ENCODE peak calls at places on chromosomes 2 and 18, in four cellular contexts. P is GM12878, Z is K562, W is HepG2. Q is an unnamed sample.
A peak's percentile ranks its signal among the peaks of the same experiment; 100 is the strongest.

GRCh38 chr2:150190546-150190945 is 296.9 kb downstream of the RND3 start:
- DNase-seq in Z (no peak), W (no peak), P (no peak), Q (no peak)

GRCh38 chr2:200353873-200354272 is 47.4 kb downstream of the SPATS2L start:
- DNase-seq in P (no peak), Z (no peak), W (no peak), Q (no peak)

GRCh38 chr18:12703714-12704113 is 872 bp downstream of the PSMG2 start:
- DNase-seq in P (no peak), W (no peak), Z (no peak), Q (no peak)

GRCh38 chr2:230862292-230862691 is 2.5 kb upstream of the ITM2C start:
- DNase-seq in P (no peak), W (no peak), Z (no peak), Q (no peak)

GRCh38 chr2:101367508-101367907 is 19.8 kb downstream of the CREG2 start:
- DNase-seq in W (no peak), P (no peak), Z (no peak), Q (no peak)

GRCh38 chr18:53153800-53154199 is 813.8 kb downstream of the DCC start:
- DNase-seq in Z (no peak), W (no peak), P (no peak), Q (no peak)

GRCh38 chr2:232419245-232420072 is 12.8 kb downstream of the ALPG start:
- DNase-seq in Z (no peak), P (no peak), W (no peak), Q (peak; percentile 49)

GRCh38 chr2:224284134-224284946 is 117.6 kb downstream of the FAM124B start:
- DNase-seq in W (peak; percentile 73), Z (peak; percentile 11), P (no peak), Q (peak; percentile 23)

GRCh38 chr2:218400930-218401833 is 1.5 kb downstream of the CTDSP1 start:
- DNase-seq in P (no peak), W (peak; percentile 95), Z (peak; percentile 42), Q (no peak)

GRCh38 chr2:29894822-29895221 is 26.6 kb downstream of the ALK start:
- DNase-seq in Z (no peak), W (no peak), P (no peak), Q (no peak)

GRCh38 chr2:195658541-195658890 is 1.5 kb downstream of the SLC39A10 start:
- DNase-seq in Z (no peak), W (peak; percentile 81), P (no peak), Q (no peak)
- TF ChIP-seq CREM in Z (no peak), W (no peak), P (no peak), Q (no peak)

DNA sequence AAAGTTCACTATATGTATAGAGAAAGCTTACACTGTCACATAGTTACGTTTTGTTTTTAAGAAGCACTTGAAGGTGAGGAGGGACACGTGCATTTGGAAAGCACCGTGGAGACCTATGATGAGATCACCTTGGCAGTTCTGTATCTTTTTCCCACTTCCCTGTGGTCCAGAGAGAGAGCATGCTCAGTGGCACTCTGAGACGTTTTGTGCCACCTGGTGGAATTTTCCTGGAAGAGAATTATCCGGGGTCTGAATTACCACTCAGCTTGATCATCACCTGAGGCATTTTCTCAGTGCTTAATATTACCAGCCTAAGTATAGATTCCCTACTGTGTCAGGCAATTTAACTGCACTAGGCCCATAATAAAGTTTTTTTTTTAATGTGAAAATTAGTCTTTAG is 469.4 kb upstream of the SMIM21 start:
- DNase-seq in W (peak; percentile 8), P (no peak), Z (no peak), Q (no peak)
- TF ChIP-seq SP1 in W (no peak), P (no peak), Z (no peak), Q (no peak)

GRCh38 chr2:171287606-171288005 is 126.9 kb upstream of the TLK1 start:
- DNase-seq in W (no peak), Z (no peak), P (no peak), Q (no peak)
- TF ChIP-seq CREB1 in W (no peak), Z (no peak), P (no peak), Q (no peak)

GRCh38 chr2:5530022-5530696 is 162.0 kb upstream of the SOX11 start:
- DNase-seq in Z (no peak), W (no peak), P (no peak), Q (no peak)
- TF ChIP-seq CREM in Z (no peak), W (no peak), P (no peak), Q (no peak)

GRCh38 chr18:78517328-78517727 is 462.3 kb upstream of the SALL3 start:
- DNase-seq in Z (no peak), W (no peak), P (no peak), Q (no peak)
- TF ChIP-seq SP1 in Z (no peak), W (no peak), P (no peak), Q (no peak)

GRCh38 chr18:41144444-41144843 is 810.6 kb upstream of the PIK3C3 start:
- DNase-seq in Z (no peak), W (no peak), P (no peak), Q (no peak)

GRCh38 chr18:41150316-41150715 is 804.7 kb upstream of the PIK3C3 start:
- DNase-seq in P (no peak), W (no peak), Z (no peak), Q (no peak)

GRCh38 chr18:41145526-41145925 is 809.5 kb upstream of the PIK3C3 start:
- DNase-seq in W (no peak), P (no peak), Z (no peak), Q (no peak)

GRCh38 chr18:41140506-41140905 is 814.5 kb upstream of the PIK3C3 start:
- DNase-seq in Z (no peak), W (no peak), P (no peak), Q (no peak)

DNA sequence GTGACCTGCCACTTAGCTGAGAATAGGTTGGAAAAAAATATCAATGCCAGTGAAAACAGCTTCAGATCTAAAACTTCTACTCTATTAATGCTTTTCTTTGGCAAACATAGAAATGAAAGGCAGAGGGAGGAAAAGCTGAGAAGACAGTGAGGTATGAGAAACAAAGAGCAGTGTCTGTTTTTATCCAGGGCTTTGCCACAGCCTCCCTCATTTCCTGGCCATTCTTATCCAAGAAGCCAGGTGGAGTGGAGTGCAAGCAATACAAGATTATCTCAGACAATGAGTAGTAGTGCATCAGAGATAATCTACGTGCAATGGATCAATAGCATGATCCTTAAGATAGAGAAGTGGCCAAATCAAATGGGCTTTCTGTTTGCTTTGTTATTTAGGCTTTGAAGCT is 808.7 kb upstream of the PIK3C3 start:
- DNase-seq in W (no peak), P (no peak), Z (no peak), Q (no peak)
- TF ChIP-seq CREB1 in W (no peak), P (no peak), Z (no peak), Q (no peak)

GRCh38 chr2:198316852-198317395 is 512.5 kb downstream of the PLCL1 start:
- DNase-seq in Z (no peak), P (no peak), W (no peak), Q (no peak)

GRCh38 chr2:198316231-198316630 is 511.8 kb downstream of the PLCL1 start:
- DNase-seq in P (no peak), W (no peak), Z (no peak), Q (no peak)

GRCh38 chr2:198312621-198313483 is 508.5 kb downstream of the PLCL1 start:
- DNase-seq in W (no peak), P (no peak), Z (no peak), Q (no peak)

GRCh38 chr2:198315791-198316190 is 511.4 kb downstream of the PLCL1 start:
- DNase-seq in Z (no peak), W (no peak), P (no peak), Q (no peak)

DNA sequence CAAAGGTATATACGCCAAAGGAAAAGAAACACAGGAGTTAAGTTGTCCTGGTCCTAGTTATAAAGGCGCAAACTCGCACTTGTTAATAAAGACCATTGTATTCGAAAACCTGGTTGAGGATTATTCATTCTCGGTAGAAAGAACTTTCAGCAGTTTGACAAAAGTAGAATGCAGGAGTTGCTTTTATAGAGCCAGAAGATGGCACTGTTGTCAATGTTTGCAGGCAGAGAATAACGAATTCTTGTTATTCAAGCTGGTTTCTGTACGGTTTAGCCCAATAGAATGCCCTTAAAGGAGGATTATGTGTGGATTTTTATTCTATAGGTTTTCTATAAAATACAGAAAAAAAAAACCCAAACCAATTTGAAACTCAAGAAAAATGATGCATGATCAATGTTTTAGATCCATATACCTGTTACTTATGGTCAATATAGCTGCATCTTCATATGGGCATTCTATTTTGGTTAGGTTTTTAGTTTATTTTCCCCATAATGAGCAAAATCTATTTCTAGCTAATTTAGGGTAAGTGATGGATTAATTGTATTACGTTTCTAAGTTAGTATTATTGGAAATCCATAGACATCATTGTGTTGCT is 510.3 kb downstream of the PLCL1 start:
- DNase-seq in Z (no peak), P (peak; percentile 4), W (peak; percentile 39), Q (no peak)
- TF ChIP-seq CREM in Z (no peak), P (no peak), W (no peak), Q (no peak)

GRCh38 chr2:44932564-44933392 is 8.7 kb upstream of the SIX3 start:
- DNase-seq in P (no peak), Z (no peak), W (no peak), Q (peak; percentile 54)

GRCh38 chr2:44933434-44933951 is 8.0 kb upstream of the SIX3 start:
- DNase-seq in P (no peak), W (no peak), Z (no peak), Q (peak; percentile 21)

GRCh38 chr2:44934962-44935853 is 6.3 kb upstream of the SIX3 start:
- DNase-seq in Z (no peak), P (no peak), W (peak; percentile 23), Q (peak; percentile 62)

GRCh38 chr2:44934521-44934961 is 7.0 kb upstream of the SIX3 start:
- DNase-seq in W (no peak), Z (no peak), P (no peak), Q (peak; percentile 45)

GRCh38 chr2:44934024-44934423 is 7.5 kb upstream of the SIX3 start:
- DNase-seq in Z (no peak), W (no peak), P (no peak), Q (peak; percentile 60)
- TF ChIP-seq SP1 in Z (no peak), W (no peak), P (no peak), Q (no peak)